ENCODE peak calls at places on chromosome 7, in seven cellular contexts. B, T, Y, F, W, I and Q are unnamed samples.

GRCh38 chr7:51069411-51070083 is 247.1 kb downstream of the COBL start:
- DNase-seq in B (no peak), T (no peak), Y (no peak), F (no peak), W (peak), I (no peak), Q (no peak)

GRCh38 chr7:130231792-130232191 is 24.1 kb downstream of the SSMEM1 start:
- DNase-seq in B (no peak), T (no peak), Y (no peak), F (no peak), W (no peak), I (no peak), Q (no peak)

GRCh38 chr7:141874787-141875186 is 33.5 kb upstream of the PRSS37 start:
- DNase-seq in B (no peak), T (no peak), Y (no peak), F (no peak), W (no peak), I (no peak), Q (peak)

GRCh38 chr7:116582164-116582732 is 57.4 kb downstream of the CAV1 start:
- DNase-seq in B (no peak), T (no peak), Y (no peak), F (no peak), W (peak), I (no peak), Q (no peak)

GRCh38 chr7:111833461-111833860 is 271.2 kb upstream of the IMMP2L start:
- DNase-seq in B (no peak), T (no peak), Y (no peak), F (no peak), W (peak), I (no peak), Q (no peak)

GRCh38 chr7:123533929-123534382 is 439 bp downstream of the IQUB start:
- DNase-seq in B (no peak), T (no peak), Y (no peak), F (no peak), W (no peak), I (no peak), Q (no peak)

GRCh38 chr7:17674166-17674955 is 265.9 kb downstream of the SNX13 start:
- DNase-seq in B (no peak), T (no peak), Y (no peak), F (no peak), W (no peak), I (no peak), Q (no peak)

GRCh38 chr7:115363916-115364315 is 442.0 kb downstream of the MDFIC start:
- DNase-seq in B (no peak), T (no peak), Y (no peak), F (no peak), W (no peak), I (no peak), Q (no peak)

DNA sequence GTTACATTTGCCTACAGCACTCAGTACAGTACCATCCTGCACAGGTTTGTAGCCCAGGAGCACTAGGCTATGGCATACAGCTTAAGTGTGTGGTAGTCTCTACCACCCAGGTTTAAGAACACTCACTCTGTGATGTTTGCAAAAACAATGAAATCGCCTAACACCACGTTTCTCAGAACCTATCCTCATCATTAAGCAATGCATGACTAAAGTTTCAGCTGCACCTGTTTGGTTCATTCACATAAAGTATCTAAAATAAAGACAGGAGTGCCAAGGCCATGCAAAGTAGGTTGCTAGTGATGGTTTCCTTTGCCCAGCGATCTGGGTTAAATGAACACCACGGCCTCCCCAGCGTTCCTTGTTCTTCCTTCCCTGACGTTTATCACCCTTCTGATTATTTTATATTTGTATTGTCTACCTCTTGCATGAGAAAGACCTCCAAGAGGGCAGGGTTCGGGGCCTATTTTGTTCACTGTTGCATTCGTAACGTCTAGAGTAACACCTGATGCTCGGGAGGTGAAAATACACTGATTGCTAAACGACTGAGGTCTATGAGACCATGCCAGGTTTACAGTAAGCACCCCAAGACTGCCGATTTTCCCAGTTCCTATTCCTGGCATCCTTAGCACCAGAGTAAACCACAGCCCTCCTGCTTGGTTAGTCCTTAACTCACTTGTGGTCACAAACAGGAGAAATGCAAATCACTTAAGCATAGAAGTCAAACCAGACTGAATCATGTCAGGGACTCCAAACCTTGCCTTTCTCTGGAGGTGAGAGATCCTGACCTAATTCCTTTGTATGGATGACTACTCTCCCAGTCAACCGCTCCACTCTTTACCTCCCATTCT is 204.1 kb upstream of the NFE2L3 start:
- DNase-seq in B (no peak), T (no peak), Y (no peak), F (peak), W (no peak), I (no peak), Q (no peak)
- TF ChIP-seq MAX in B (no peak), T (no peak), Y (no peak), F (no peak), W (no peak), I (no peak), Q (no peak)

DNA sequence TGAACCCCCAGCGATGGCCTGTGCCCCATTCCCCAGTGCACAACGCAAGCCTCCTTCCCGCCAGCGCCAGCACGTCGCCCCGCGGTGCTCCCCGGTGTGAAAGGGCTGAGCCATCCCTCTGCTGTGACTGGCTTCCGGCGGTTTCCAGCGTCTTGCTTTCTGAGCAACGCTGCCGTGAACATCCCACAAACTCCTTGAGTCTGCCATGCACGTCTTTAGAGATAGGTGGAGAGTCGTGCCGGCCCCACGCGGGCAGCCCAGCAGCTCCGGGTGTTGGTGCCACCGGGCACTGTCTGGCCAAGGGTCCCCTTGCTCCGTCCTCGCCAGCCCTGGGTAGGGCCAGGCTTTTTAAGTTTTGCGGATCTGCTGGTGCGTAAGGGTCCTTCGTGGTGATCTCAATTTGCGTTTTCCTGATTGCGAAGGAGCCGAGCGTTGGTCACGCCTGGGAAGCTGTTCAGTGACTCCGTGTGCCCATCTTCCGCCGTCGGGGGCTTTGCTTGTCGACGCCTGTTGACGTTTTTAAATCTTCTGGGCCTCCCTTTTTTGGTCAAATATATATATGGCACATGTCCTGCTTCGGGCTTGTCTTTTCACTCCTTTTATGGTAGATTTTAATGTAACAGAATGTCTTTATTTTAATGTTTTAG is 70.6 kb downstream of the FOXL3 start:
- DNase-seq in B (no peak), T (no peak), Y (no peak), F (no peak), W (no peak), I (no peak), Q (peak)
- TF ChIP-seq MAX in B (no peak), T (no peak), Y (no peak), F (no peak), W (no peak), I (no peak), Q (no peak)

GRCh38 chr7:135789956-135790355 is 41.3 kb upstream of the FAM180A start:
- DNase-seq in B (no peak), T (no peak), Y (no peak), F (no peak), W (no peak), I (no peak), Q (no peak)
- TF ChIP-seq MAX in B (no peak), T (no peak), Y (no peak), F (no peak), W (no peak), I (no peak), Q (no peak)

GRCh38 chr7:127250312-127251047 is 2.3 kb downstream of the GRM8 start:
- DNase-seq in B (no peak), T (no peak), Y (no peak), F (no peak), W (no peak), I (no peak), Q (no peak)

GRCh38 chr7:127252736-127253288 is at the start of gene GRM8:
- DNase-seq in B (peak), T (peak), Y (peak), F (no peak), W (peak), I (no peak), Q (no peak)

GRCh38 chr7:127252380-127252718 is 392 bp downstream of the GRM8 start:
- DNase-seq in B (no peak), T (peak), Y (peak), F (no peak), W (no peak), I (no peak), Q (no peak)

GRCh38 chr7:127251048-127251451 is 1.7 kb downstream of the GRM8 start:
- DNase-seq in B (no peak), T (no peak), Y (peak), F (no peak), W (no peak), I (no peak), Q (peak)

GRCh38 chr7:127251458-127252379 is 1.0 kb downstream of the GRM8 start:
- DNase-seq in B (peak), T (peak), Y (peak), F (no peak), W (no peak), I (no peak), Q (no peak)
- TF ChIP-seq MAX in B (no peak), T (no peak), Y (no peak), F (no peak), W (no peak), I (no peak), Q (no peak)

GRCh38 chr7:140060243-140060630 is 2.5 kb downstream of the PARP12 start:
- DNase-seq in B (no peak), T (no peak), Y (no peak), F (no peak), W (peak), I (no peak), Q (no peak)

GRCh38 chr7:140056431-140056830 is 6.3 kb downstream of the PARP12 start:
- DNase-seq in B (no peak), T (no peak), Y (no peak), F (no peak), W (no peak), I (no peak), Q (no peak)

GRCh38 chr7:140060788-140061606 is 1.8 kb downstream of the PARP12 start:
- DNase-seq in B (no peak), T (no peak), Y (no peak), F (no peak), W (peak), I (no peak), Q (peak)

GRCh38 chr7:140059288-140060242 is 3.2 kb downstream of the PARP12 start:
- DNase-seq in B (peak), T (no peak), Y (peak), F (no peak), W (peak), I (peak), Q (peak)

GRCh38 chr7:140058517-140058916 is 4.2 kb downstream of the PARP12 start:
- DNase-seq in B (no peak), T (no peak), Y (no peak), F (no peak), W (no peak), I (no peak), Q (no peak)
- TF ChIP-seq MAX in B (no peak), T (no peak), Y (no peak), F (no peak), W (no peak), I (no peak), Q (no peak)

GRCh38 chr7:68073701-68074100 is 1077.1 kb downstream of the TYW1 start:
- DNase-seq in B (no peak), T (no peak), Y (no peak), F (no peak), W (no peak), I (no peak), Q (no peak)
- TF ChIP-seq MAX in B (no peak), T (no peak), Y (no peak), F (no peak), W (no peak), I (no peak), Q (no peak)

GRCh38 chr7:81366546-81366945 is 403.3 kb downstream of the HGF start:
- DNase-seq in B (no peak), T (no peak), Y (no peak), F (no peak), W (no peak), I (no peak), Q (no peak)

GRCh38 chr7:81361769-81362168 is 408.1 kb downstream of the HGF start:
- DNase-seq in B (no peak), T (no peak), Y (peak), F (no peak), W (no peak), I (no peak), Q (no peak)

GRCh38 chr7:81370857-81371256 is 399.0 kb downstream of the HGF start:
- DNase-seq in B (no peak), T (no peak), Y (no peak), F (no peak), W (no peak), I (no peak), Q (no peak)

GRCh38 chr7:81367335-81367801 is 402.5 kb downstream of the HGF start:
- DNase-seq in B (no peak), T (no peak), Y (no peak), F (no peak), W (peak), I (no peak), Q (no peak)
- TF ChIP-seq MAX in B (no peak), T (no peak), Y (no peak), F (no peak), W (no peak), I (no peak), Q (no peak)

DNA sequence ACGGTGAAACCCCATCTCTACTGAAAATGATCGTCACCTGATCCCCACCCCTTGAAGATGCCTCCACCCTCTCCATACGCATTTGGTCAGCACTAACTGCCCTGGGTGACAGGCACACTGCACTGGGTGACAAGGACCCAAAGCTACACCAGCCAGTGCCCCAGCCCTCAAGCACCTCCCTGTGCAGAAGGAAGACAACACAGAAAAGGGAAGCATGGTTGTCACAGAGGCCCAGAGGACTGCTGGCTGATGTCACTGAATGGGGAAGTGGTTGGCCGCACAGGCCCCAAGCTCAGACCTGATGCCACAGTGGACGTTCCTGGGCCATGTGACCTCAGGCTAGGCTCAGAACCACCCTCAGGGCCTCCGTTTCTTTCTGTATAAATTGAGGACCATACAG is 4.2 kb upstream of the PILRA start:
- DNase-seq in B (no peak), T (no peak), Y (no peak), F (peak), W (no peak), I (no peak), Q (peak)
- TF ChIP-seq MAX in B (no peak), T (no peak), Y (no peak), F (peak), W (no peak), I (no peak), Q (peak)